ENCODE peak calls at places on chromosomes 7 and 10, in six cellular contexts. C is colonic mucosa; U is adrenal gland; T is CD4-positive, alpha-beta memory T cell; G is fibroblast of lung; H is right lobe of liver. Y is an unnamed sample.

GRCh38 chr7:149310113-149310836 is 48.3 kb downstream of the ZNF783 start:
- DNase-seq in C (no peak), U (no peak), T (peak; percentile 20), G (peak; percentile 72), H (no peak), Y (peak; percentile 72)

GRCh38 chr10:116974442-116975005 is 30.5 kb downstream of the SHTN1 start:
- DNase-seq in C (no peak), U (no peak), T (no peak), G (peak; percentile 87), H (no peak), Y (peak; percentile 91)

GRCh38 chr7:45119550-45119949 is 8.1 kb upstream of the TBRG4 start:
- DNase-seq in C (no peak), U (no peak), T (no peak), G (no peak), H (no peak), Y (no peak)

GRCh38 chr10:74047871-74048270 is 50.0 kb downstream of the VCL start:
- DNase-seq in C (no peak), U (no peak), T (no peak), G (peak; percentile 56), H (no peak), Y (peak; percentile 74)

GRCh38 chr10:15167411-15168295 is 840 bp downstream of the NMT2 start:
- DNase-seq in C (peak; percentile 57), U (peak; percentile 47), T (peak; percentile 33), G (peak; percentile 55), H (peak; percentile 67), Y (peak; percentile 57)

GRCh38 chr10:12902135-12902572 is 99.4 kb downstream of the CCDC3 start:
- DNase-seq in C (peak; percentile 64), U (peak; percentile 47), T (peak; percentile 26), G (peak; percentile 47), H (peak; percentile 29), Y (peak; percentile 81)

GRCh38 chr7:142874409-142874808 is 11.1 kb downstream of the TRPV6 start:
- DNase-seq in C (no peak), U (no peak), T (no peak), G (no peak), H (no peak), Y (no peak)

GRCh38 chr10:114042895-114043531 is 653 bp upstream of the ADRB1 start:
- DNase-seq in C (no peak), U (no peak), T (no peak), G (peak; percentile 45), H (peak; percentile 27), Y (peak; percentile 89)

GRCh38 chr10:29237786-29238185 is 51.1 kb upstream of the LYZL1 start:
- DNase-seq in C (no peak), U (no peak), T (no peak), G (peak; percentile 35), H (no peak), Y (no peak)

GRCh38 chr7:129017264-129017663 is 37.6 kb downstream of the TNPO3 start:
- DNase-seq in C (no peak), U (no peak), T (no peak), G (no peak), H (no peak), Y (no peak)

GRCh38 chr7:94325121-94325475 is 69.6 kb upstream of the COL1A2 start:
- DNase-seq in C (no peak), U (no peak), T (no peak), G (no peak), H (no peak), Y (no peak)

GRCh38 chr7:87448427-87448826 is 27.1 kb downstream of the ABCB4 start:
- DNase-seq in C (no peak), U (no peak), T (no peak), G (no peak), H (no peak), Y (no peak)

GRCh38 chr7:121262221-121262620 is 66.6 kb upstream of the WNT16 start:
- DNase-seq in C (no peak), U (no peak), T (no peak), G (peak; percentile 33), H (no peak), Y (no peak)

GRCh38 chr7:5282464-5283316 is at the start of gene SLC29A4:
- DNase-seq in C (peak; percentile 58), U (peak; percentile 65), T (no peak), G (no peak), H (peak; percentile 76), Y (peak; percentile 72)

GRCh38 chr10:78656397-78656796 is 412.4 kb upstream of the ZMIZ1 start:
- DNase-seq in C (no peak), U (no peak), T (no peak), G (no peak), H (no peak), Y (no peak)

GRCh38 chr10:12597800-12598750 is 248.7 kb downstream of the CAMK1D start:
- DNase-seq in C (no peak), U (no peak), T (no peak), G (no peak), H (no peak), Y (peak; percentile 87)

GRCh38 chr10:5545778-5546710 is 21.3 kb downstream of the CALML3 start:
- DNase-seq in C (peak; percentile 53), U (no peak), T (no peak), G (peak; percentile 91), H (no peak), Y (no peak)

GRCh38 chr7:158183431-158183830 is 404.2 kb downstream of the PTPRN2 start:
- DNase-seq in C (no peak), U (no peak), T (no peak), G (no peak), H (no peak), Y (no peak)
- H3K9me3 ChIP-seq in C (no peaks in the 10 kb centered on the region), U (no peaks in the 10 kb centered on the region), T (no peaks in the 10 kb centered on the region), G (no peaks in the 10 kb centered on the region), H (no peaks in the 10 kb centered on the region), Y (peaks cover 23% of the 10 kb centered on the region)

GRCh38 chr7:35701287-35701686 is 6.4 kb upstream of the HERPUD2 start:
- DNase-seq in C (no peak), U (no peak), T (no peak), G (no peak), H (no peak), Y (no peak)

GRCh38 chr7:35699906-35700305 is 5.0 kb upstream of the HERPUD2 start:
- DNase-seq in C (no peak), U (no peak), T (no peak), G (no peak), H (no peak), Y (no peak)

GRCh38 chr7:35702541-35702940 is 7.6 kb upstream of the HERPUD2 start:
- DNase-seq in C (no peak), U (no peak), T (no peak), G (no peak), H (no peak), Y (no peak)

GRCh38 chr7:35700865-35701264 is 5.9 kb upstream of the HERPUD2 start:
- DNase-seq in C (no peak), U (no peak), T (no peak), G (no peak), H (no peak), Y (no peak)

DNA sequence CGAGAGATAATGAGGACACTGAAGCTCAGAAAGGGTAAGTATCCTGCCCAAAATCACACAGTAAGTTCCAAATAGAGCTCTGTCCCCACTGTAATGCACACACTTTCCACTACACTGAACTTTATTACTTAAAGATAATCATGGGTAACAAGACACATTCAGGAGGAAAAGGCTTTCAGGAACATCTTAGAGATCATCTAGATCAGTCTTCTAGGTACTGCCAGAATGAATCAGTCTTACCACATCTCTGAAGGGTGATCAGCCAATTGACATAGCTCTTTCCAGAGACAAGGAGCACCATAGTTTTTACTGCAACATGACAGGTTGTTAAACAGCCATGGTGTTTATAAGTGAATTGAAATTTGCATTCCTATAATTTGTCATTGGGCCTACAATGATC is 5.4 kb upstream of the HERPUD2 start:
- DNase-seq in C (no peak), U (no peak), T (no peak), G (no peak), H (no peak), Y (no peak)
- H3K9me3 ChIP-seq in C (no peaks in the 10 kb centered on the region), U (no peaks in the 10 kb centered on the region), T (no peaks in the 10 kb centered on the region), G (no peaks in the 10 kb centered on the region), H (no peaks in the 10 kb centered on the region), Y (no peaks in the 10 kb centered on the region)

GRCh38 chr7:155953781-155954549 is 141.7 kb upstream of the SHH start:
- DNase-seq in C (peak; percentile 50), U (no peak), T (no peak), G (no peak), H (peak; percentile 56), Y (no peak)

GRCh38 chr7:155948845-155949244 is 136.6 kb upstream of the SHH start:
- DNase-seq in C (no peak), U (no peak), T (no peak), G (no peak), H (no peak), Y (no peak)

GRCh38 chr7:155953501-155953778 is 141.2 kb upstream of the SHH start:
- DNase-seq in C (no peak), U (no peak), T (no peak), G (no peak), H (no peak), Y (no peak)

GRCh38 chr7:155950898-155951553 is 138.8 kb upstream of the SHH start:
- DNase-seq in C (no peak), U (no peak), T (no peak), G (no peak), H (no peak), Y (no peak)

DNA sequence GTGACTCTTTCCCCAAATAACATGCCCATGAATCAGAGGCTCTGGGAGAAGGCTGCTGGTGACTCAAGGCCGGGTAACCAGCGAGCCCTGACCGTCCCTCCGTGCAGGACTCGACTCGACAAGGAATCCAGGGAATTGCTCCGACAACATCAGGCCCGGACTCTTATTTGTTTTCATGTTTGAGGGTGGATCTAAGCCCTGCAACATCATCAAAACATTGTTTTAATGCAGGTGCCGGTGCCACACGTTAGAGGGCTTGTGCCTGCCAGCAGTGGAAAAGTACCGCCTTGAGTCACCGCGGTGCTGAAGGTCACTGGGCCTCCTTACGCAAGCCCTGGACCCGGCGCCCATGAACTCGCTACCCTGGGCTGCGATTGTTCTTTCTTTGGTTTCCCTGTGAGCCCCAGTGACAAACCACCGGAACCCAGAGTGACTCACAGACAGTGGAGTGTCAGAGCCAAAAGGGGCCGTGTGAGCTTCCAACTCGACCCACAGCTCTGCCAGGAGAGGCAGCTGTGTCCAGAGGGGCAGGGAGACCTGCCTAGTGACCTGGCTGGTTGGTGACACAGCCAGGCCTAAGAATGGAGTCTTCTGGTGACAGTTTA is 139.4 kb upstream of the SHH start:
- DNase-seq in C (no peak), U (peak; percentile 90), T (no peak), G (peak; percentile 96), H (peak; percentile 85), Y (no peak)
- H3K9me3 ChIP-seq in C (no peaks in the 10 kb centered on the region), U (no peaks in the 10 kb centered on the region), T (no peaks in the 10 kb centered on the region), G (no peaks in the 10 kb centered on the region), H (no peaks in the 10 kb centered on the region), Y (no peaks in the 10 kb centered on the region)

GRCh38 chr10:84567133-84567532 is 238.7 kb downstream of the CCSER2 start:
- DNase-seq in C (no peak), U (no peak), T (no peak), G (no peak), H (no peak), Y (no peak)
- H3K9me3 ChIP-seq in C (no peaks in the 10 kb centered on the region), U (no peaks in the 10 kb centered on the region), T (no peaks in the 10 kb centered on the region), G (no peaks in the 10 kb centered on the region), H (no peaks in the 10 kb centered on the region), Y (no peaks in the 10 kb centered on the region)

Y was measured in A673.